ENCODE peak calls at places on chromosomes 6 and 20, in seven cellular contexts. Y is lung microvascular endothelial cell; X is glutamatergic neuron; D is CD8-positive, alpha-beta memory T cell; W is activated naive CD4-positive, alpha-beta T cell treated with anti-CD3 and anti-CD28 coated beads for 36 hours; T is EL; H is fibroblast of lung. G is an unnamed sample.

GRCh38 chr20:2984956-2985661 is 58.3 kb upstream of the GNRH2 start:
- DNase-seq in Y (peak), X (no peak), D (no peak), W (peak), T (peak), H (peak), G (peak)

GRCh38 chr6:14126250-14126649 is 8.7 kb downstream of the CD83 start:
- DNase-seq in Y (no peak), X (no peak), D (no peak), W (no peak), T (no peak), H (no peak), G (no peak)

GRCh38 chr6:2450546-2450945 is 205.1 kb upstream of the GMDS start:
- DNase-seq in Y (peak), X (no peak), D (no peak), W (no peak), T (peak), H (no peak), G (no peak)

GRCh38 chr20:62707981-62708521 is 585 bp upstream of the NTSR1 start:
- DNase-seq in Y (no peak), X (peak), D (no peak), W (no peak), T (no peak), H (no peak), G (peak)

GRCh38 chr6:144353871-144354314 is 68.8 kb downstream of the UTRN start:
- DNase-seq in Y (no peak), X (no peak), D (no peak), W (peak), T (no peak), H (no peak), G (peak)

GRCh38 chr6:70110128-70111022 is 192.5 kb downstream of the COL9A1 start:
- DNase-seq in Y (no peak), X (no peak), D (no peak), W (no peak), T (no peak), H (no peak), G (no peak)

GRCh38 chr6:169296622-169297021 is 43.0 kb upstream of the THBS2 start:
- DNase-seq in Y (no peak), X (no peak), D (no peak), W (no peak), T (no peak), H (no peak), G (no peak)

GRCh38 chr20:10077081-10077471 is 42.3 kb downstream of the ANKEF1 start:
- DNase-seq in Y (no peak), X (no peak), D (no peak), W (peak), T (no peak), H (no peak), G (peak)

GRCh38 chr6:31663961-31664789 is 622 bp downstream of the GPANK1 start:
- DNase-seq in Y (no peak), X (peak), D (no peak), W (peak), T (peak), H (peak), G (peak)

GRCh38 chr6:138800377-138801150 is 4.7 kb downstream of the ECT2L start:
- DNase-seq in Y (no peak), X (no peak), D (no peak), W (no peak), T (no peak), H (no peak), G (no peak)

GRCh38 chr6:66772785-66773184 is 1065.8 kb upstream of the EYS start:
- DNase-seq in Y (no peak), X (no peak), D (no peak), W (no peak), T (no peak), H (peak), G (no peak)

GRCh38 chr20:48069626-48070025 is 284.3 kb upstream of the SULF2 start:
- DNase-seq in Y (no peak), X (no peak), D (no peak), W (no peak), T (no peak), H (no peak), G (no peak)

GRCh38 chr6:4961322-4962168 is 42.3 kb downstream of the RPP40 start:
- DNase-seq in Y (no peak), X (no peak), D (no peak), W (no peak), T (peak), H (peak), G (no peak)

GRCh38 chr6:13412639-13413465 is 74.5 kb downstream of the GFOD1 start:
- DNase-seq in Y (no peak), X (no peak), D (no peak), W (no peak), T (no peak), H (no peak), G (no peak)

GRCh38 chr6:37049990-37050853 is 44.8 kb downstream of the FGD2 start:
- DNase-seq in Y (no peak), X (no peak), D (peak), W (peak), T (no peak), H (no peak), G (peak)

GRCh38 chr6:70956451-70957283 is at the start of gene B3GAT2:
- DNase-seq in Y (peak), X (peak), D (peak), W (peak), T (peak), H (peak), G (peak)

GRCh38 chr6:100461273-100461919 is 3.3 kb downstream of the SIM1 start:
- DNase-seq in Y (peak), X (peak), D (no peak), W (no peak), T (peak), H (no peak), G (no peak)

GRCh38 chr6:30555428-30556005 is 772 bp downstream of the GNL1 start:
- DNase-seq in Y (peak), X (peak), D (no peak), W (no peak), T (peak), H (peak), G (no peak)

GRCh38 chr20:31594558-31595379 is 10.3 kb upstream of the ID1 start:
- DNase-seq in Y (peak), X (no peak), D (no peak), W (no peak), T (no peak), H (no peak), G (no peak)

GRCh38 chr6:96542702-96543101 is 20.2 kb upstream of the FHL5 start:
- DNase-seq in Y (peak), X (no peak), D (peak), W (peak), T (no peak), H (peak), G (no peak)

GRCh38 chr6:82570083-82570482 is 206.5 kb downstream of the TPBG start:
- DNase-seq in Y (no peak), X (peak), D (no peak), W (no peak), T (no peak), H (no peak), G (no peak)